ENCODE peak calls at places on chromosome 19, in nine cellular contexts. H, D, W, M, C, J, G, S and O are unnamed samples.

GRCh38 chr19:33734913-33735312 is 61.8 kb upstream of the KCTD15 start:
- DNase-seq in H (no peak), D (no peak), W (peak), M (no peak), C (no peak), J (no peak), G (no peak), S (no peak), O (no peak)

GRCh38 chr19:31233288-31233687 is 115.9 kb downstream of the TSHZ3 start:
- DNase-seq in H (no peak), D (no peak), W (no peak), M (no peak), C (no peak), J (no peak), G (no peak), S (no peak), O (no peak)

GRCh38 chr19:12784394-12784870 is 6.9 kb upstream of the JUNB start:
- DNase-seq in H (no peak), D (no peak), W (no peak), M (no peak), C (no peak), J (no peak), G (no peak), S (no peak), O (no peak)

GRCh38 chr19:42290523-42291436 is 11.2 kb upstream of the PRR19 start:
- DNase-seq in H (peak), D (peak), W (no peak), M (peak), C (no peak), J (peak), G (no peak), S (no peak), O (peak)

GRCh38 chr19:16197188-16197621 is 506 bp upstream of the AP1M1 start:
- DNase-seq in H (no peak), D (no peak), W (no peak), M (no peak), C (peak), J (no peak), G (no peak), S (no peak), O (no peak)

GRCh38 chr19:11152318-11153062 is 3.1 kb downstream of the SPC24 start:
- DNase-seq in H (peak), D (peak), W (no peak), M (no peak), C (no peak), J (no peak), G (peak), S (no peak), O (no peak)

GRCh38 chr19:47644743-47645499 is 36.0 kb downstream of the BICRA start:
- DNase-seq in H (no peak), D (no peak), W (no peak), M (no peak), C (no peak), J (no peak), G (no peak), S (no peak), O (no peak)

GRCh38 chr19:41887711-41888382 is 4.9 kb downstream of the ARHGEF1 start:
- DNase-seq in H (no peak), D (no peak), W (peak), M (peak), C (no peak), J (peak), G (peak), S (no peak), O (no peak)

GRCh38 chr19:43622956-43623355 is 3.5 kb upstream of the ZNF428 start:
- DNase-seq in H (no peak), D (no peak), W (no peak), M (no peak), C (no peak), J (no peak), G (no peak), S (no peak), O (no peak)

GRCh38 chr19:34287676-34288140 is 33.4 kb downstream of the GARRE1 start:
- DNase-seq in H (no peak), D (no peak), W (no peak), M (no peak), C (no peak), J (no peak), G (no peak), S (no peak), O (no peak)

GRCh38 chr19:42199440-42200115 is 17.9 kb downstream of the DEDD2 start:
- DNase-seq in H (no peak), D (peak), W (no peak), M (peak), C (no peak), J (no peak), G (peak), S (no peak), O (no peak)

GRCh38 chr19:37778613-37779138 is 710 bp downstream of the ZNF573 start:
- DNase-seq in H (no peak), D (no peak), W (no peak), M (no peak), C (no peak), J (no peak), G (no peak), S (no peak), O (no peak)

GRCh38 chr19:6739884-6740588 is 556 bp downstream of the TRIP10 start:
- DNase-seq in H (peak), D (peak), W (no peak), M (no peak), C (no peak), J (no peak), G (peak), S (no peak), O (no peak)

GRCh38 chr19:10961763-10962536 is 1.1 kb downstream of the SMARCA4 start:
- DNase-seq in H (no peak), D (no peak), W (no peak), M (no peak), C (no peak), J (no peak), G (no peak), S (no peak), O (no peak)

GRCh38 chr19:46786236-46787039 is 2.0 kb downstream of the SLC1A5 start:
- DNase-seq in H (peak), D (peak), W (peak), M (peak), C (peak), J (no peak), G (peak), S (no peak), O (no peak)

GRCh38 chr19:55189424-55189823 is 9.3 kb upstream of the SYT5 start:
- DNase-seq in H (peak), D (peak), W (peak), M (no peak), C (peak), J (no peak), G (no peak), S (peak), O (no peak)

GRCh38 chr19:47253467-47253881 is 2.9 kb upstream of the CCDC9 start:
- DNase-seq in H (no peak), D (no peak), W (no peak), M (no peak), C (no peak), J (no peak), G (no peak), S (no peak), O (no peak)

GRCh38 chr19:10453852-10454251 is 33.5 kb downstream of the PDE4A start:
- DNase-seq in H (no peak), D (no peak), W (peak), M (no peak), C (no peak), J (no peak), G (no peak), S (no peak), O (no peak)

GRCh38 chr19:14472202-14472961 is 2.8 kb downstream of the PTGER1 start:
- DNase-seq in H (peak), D (peak), W (peak), M (peak), C (no peak), J (peak), G (peak), S (no peak), O (peak)

GRCh38 chr19:46861691-46862503 is 1.1 kb downstream of the ARHGAP35 start:
- DNase-seq in H (no peak), D (no peak), W (peak), M (no peak), C (no peak), J (no peak), G (peak), S (no peak), O (no peak)

GRCh38 chr19:17829855-17830566 is 8.7 kb upstream of the INSL3 start:
- DNase-seq in H (no peak), D (no peak), W (peak), M (no peak), C (no peak), J (peak), G (no peak), S (no peak), O (no peak)

GRCh38 chr19:55406869-55407624 is 541 bp downstream of the UBE2S start:
- DNase-seq in H (no peak), D (peak), W (no peak), M (peak), C (no peak), J (no peak), G (peak), S (no peak), O (no peak)

DNA sequence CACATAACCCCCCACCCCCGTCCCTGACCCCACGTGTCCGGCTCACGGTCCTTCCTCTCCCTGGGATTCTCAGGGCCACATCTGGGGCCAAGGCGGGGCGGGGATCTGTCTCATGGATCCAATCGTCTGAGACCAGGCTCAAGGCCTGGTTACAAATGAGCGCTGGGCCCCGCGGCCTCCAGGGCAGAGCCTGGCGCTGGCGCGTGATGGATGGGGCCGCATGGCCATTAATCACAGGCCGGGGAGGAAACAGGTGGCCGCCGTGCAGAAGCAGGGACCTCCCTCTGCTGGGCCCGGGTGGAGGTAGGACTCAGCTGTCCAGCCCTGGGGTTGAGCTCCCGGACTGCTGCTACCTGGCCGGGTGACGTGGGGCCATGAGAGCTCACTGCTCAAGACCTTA is 5.8 kb upstream of the TLE5 start:
- DNase-seq in H (no peak), D (peak), W (no peak), M (no peak), C (no peak), J (peak), G (no peak), S (no peak), O (no peak)
- TF ChIP-seq CTCF in H (no peak), D (no peak), W (no peak), M (no peak), C (no peak), J (peak), G (no peak), S (no peak), O (no peak)

DNA sequence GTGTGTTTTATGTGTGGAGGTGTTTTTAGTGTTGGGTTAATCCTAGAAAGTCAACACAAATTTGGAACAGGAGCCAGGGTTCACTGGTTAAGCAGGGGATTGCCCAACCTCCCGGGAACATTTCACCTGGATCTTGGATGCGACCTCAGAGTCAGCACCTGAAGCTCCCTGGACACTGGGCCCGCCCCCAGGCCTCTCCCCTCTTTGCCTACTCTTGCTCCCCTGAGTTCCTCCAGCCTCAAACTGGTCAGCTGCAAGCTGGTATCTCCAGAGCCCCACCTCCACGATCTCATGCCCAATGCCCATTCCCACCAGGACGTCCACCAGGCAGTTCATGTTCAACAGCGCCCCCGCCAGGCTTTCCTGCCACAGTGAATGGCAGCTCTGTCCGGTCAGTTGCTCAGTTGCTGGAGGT is 9.7 kb downstream of the HSD17B14 start:
- DNase-seq in H (no peak), D (no peak), W (no peak), M (no peak), C (no peak), J (no peak), G (peak), S (no peak), O (no peak)
- TF ChIP-seq CTCF in H (no peak), D (no peak), W (no peak), M (no peak), C (peak), J (no peak), G (no peak), S (no peak), O (no peak)

GRCh38 chr19:40804783-40805242 is 5.8 kb downstream of the EGLN2 start:
- DNase-seq in H (no peak), D (no peak), W (no peak), M (no peak), C (no peak), J (no peak), G (peak), S (no peak), O (no peak)
- TF ChIP-seq CTCF in H (no peak), D (no peak), W (no peak), M (no peak), C (peak), J (no peak), G (no peak), S (no peak), O (peak)

GRCh38 chr19:28694812-28695211 is 518.1 kb downstream of the UQCRFS1 start:
- DNase-seq in H (no peak), D (no peak), W (no peak), M (no peak), C (no peak), J (no peak), G (no peak), S (no peak), O (no peak)
- TF ChIP-seq CTCF in H (no peak), D (no peak), W (no peak), M (no peak), C (no peak), J (no peak), G (no peak), S (no peak), O (peak)

DNA sequence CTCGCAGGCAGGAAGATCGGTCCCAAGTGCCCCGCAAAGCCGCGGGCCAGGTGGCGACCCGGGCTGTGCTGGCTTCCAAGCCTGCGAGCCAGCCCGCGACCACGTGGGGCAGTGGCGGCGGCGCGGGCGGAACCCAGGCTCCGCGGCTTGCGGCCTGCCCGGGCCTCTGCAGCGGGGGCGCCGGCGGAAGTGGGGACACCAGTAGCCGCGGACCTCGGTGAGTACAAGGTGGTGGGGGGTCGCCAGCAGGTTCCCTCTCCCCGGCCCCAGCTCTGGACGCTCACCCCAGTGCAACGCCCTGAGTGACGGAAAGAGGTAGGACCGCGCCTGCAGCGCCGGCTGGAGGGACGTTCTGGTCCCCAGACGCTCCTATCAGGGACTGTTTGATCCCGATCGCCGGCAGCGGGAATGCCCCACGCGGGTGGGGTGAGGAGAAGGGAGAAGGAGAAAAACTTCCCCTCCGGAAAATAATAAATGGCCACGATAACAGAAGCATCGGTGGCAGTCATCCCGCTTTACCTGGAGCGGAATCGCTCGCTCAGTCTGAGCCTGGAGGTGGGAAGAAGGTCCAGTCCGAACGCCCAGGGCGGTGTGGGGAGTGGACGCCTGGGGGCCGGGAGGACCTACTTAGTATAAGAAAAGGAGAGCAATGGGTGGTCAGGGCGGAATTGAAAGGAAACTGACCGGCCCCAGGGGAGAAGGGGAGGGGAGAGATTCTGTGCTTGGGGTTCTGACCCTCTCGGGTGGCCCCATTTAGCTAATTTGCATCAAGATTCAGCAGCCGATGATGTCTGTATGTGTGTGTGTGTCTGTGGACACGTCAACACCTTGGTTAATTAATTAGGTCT is at the start of gene GEMIN7:
- DNase-seq in H (peak), D (peak), W (peak), M (peak), C (no peak), J (peak), G (peak), S (no peak), O (peak)
- TF ChIP-seq CTCF in H (no peak), D (no peak), W (peak), M (no peak), C (no peak), J (peak), G (no peak), S (no peak), O (peak)